ENCODE peak calls at places on chromosomes 11 and 22, in seven cellular contexts. X is CD4-positive, alpha-beta T cell; W is foreskin keratinocyte; R is adrenal gland; H is left ventricle myocardium inferior; C is heart left ventricle; Y is lung. P is an unnamed sample.

GRCh38 chr22:38697055-38697980 is 3.4 kb downstream of the JOSD1 start:
- DNase-seq in W (no peak), R (no peak), Y (no peak), C (no peak), X (no peak), H (no peak), P (no peak)

GRCh38 chr22:36613958-36614357 is 85.0 kb upstream of the EIF3D start:
- DNase-seq in H (no peak), C (no peak), Y (no peak), W (no peak), X (no peak), R (no peak), P (no peak)

GRCh38 chr22:37321288-37321687 is 39.0 kb downstream of the CYTH4 start:
- DNase-seq in C (no peak), Y (no peak), X (no peak), W (no peak), R (no peak), H (no peak), P (no peak)

GRCh38 chr11:66580803-66581202 is 12.1 kb downstream of the CCDC87 start:
- DNase-seq in Y (no peak), R (no peak), H (no peak), X (no peak), W (no peak), C (no peak), P (no peak)

GRCh38 chr11:92960886-92961285 is 8.6 kb upstream of the MTNR1B start:
- DNase-seq in Y (no peak), C (no peak), X (no peak), W (no peak), H (no peak), R (no peak), P (no peak)

GRCh38 chr11:76086713-76087635 is 119.3 kb downstream of the WNT11 start:
- DNase-seq in C (no peak), W (no peak), Y (no peak), R (no peak), X (no peak), H (no peak), P (no peak)

GRCh38 chr11:114098927-114099326 is 39.4 kb downstream of the ZBTB16 start:
- DNase-seq in H (no peak), X (no peak), R (no peak), Y (no peak), W (no peak), C (no peak), P (no peak)

GRCh38 chr11:2797741-2798361 is 87.7 kb downstream of the CDKN1C start:
- DNase-seq in H (peak), X (no peak), W (no peak), R (peak), C (peak), Y (peak), P (no peak)

GRCh38 chr11:29280452-29280851 is 736.4 kb downstream of the KCNA4 start:
- DNase-seq in R (no peak), C (no peak), Y (no peak), W (peak), X (no peak), H (no peak), P (no peak)

GRCh38 chr22:45881524-45881875 is 95.5 kb downstream of the WNT7B start:
- DNase-seq in C (no peak), X (no peak), H (no peak), Y (no peak), W (no peak), R (no peak), P (no peak)

GRCh38 chr11:128098840-128099239 is 488.5 kb downstream of the ETS1 start:
- DNase-seq in R (no peak), C (no peak), H (no peak), W (no peak), X (no peak), Y (no peak), P (no peak)

GRCh38 chr11:9605742-9606141 is 32.3 kb downstream of the WEE1 start:
- DNase-seq in C (no peak), R (no peak), X (no peak), Y (no peak), H (no peak), W (no peak), P (no peak)

GRCh38 chr11:35276396-35276795 is 137.4 kb downstream of the CD44 start:
- DNase-seq in Y (peak), R (peak), W (peak), H (no peak), X (peak), C (no peak), P (no peak)

GRCh38 chr11:20308601-20309000 is 54.9 kb upstream of the HTATIP2 start:
- DNase-seq in R (no peak), H (no peak), C (no peak), X (no peak), Y (no peak), W (no peak), P (no peak)

GRCh38 chr11:93740802-93741093 is 547 bp downstream of the TAF1D start:
- DNase-seq in C (peak), Y (peak), H (peak), X (peak), W (no peak), R (peak), P (no peak)

GRCh38 chr11:74019860-74020259 is 11.0 kb upstream of the UCP3 start:
- DNase-seq in W (no peak), H (no peak), X (no peak), R (no peak), C (no peak), Y (no peak), P (no peak)
- H3K27ac ChIP-seq in W (no peak), H (peak), X (no peak), R (peak), C (peak), Y (no peak), P (no peak)

DNA sequence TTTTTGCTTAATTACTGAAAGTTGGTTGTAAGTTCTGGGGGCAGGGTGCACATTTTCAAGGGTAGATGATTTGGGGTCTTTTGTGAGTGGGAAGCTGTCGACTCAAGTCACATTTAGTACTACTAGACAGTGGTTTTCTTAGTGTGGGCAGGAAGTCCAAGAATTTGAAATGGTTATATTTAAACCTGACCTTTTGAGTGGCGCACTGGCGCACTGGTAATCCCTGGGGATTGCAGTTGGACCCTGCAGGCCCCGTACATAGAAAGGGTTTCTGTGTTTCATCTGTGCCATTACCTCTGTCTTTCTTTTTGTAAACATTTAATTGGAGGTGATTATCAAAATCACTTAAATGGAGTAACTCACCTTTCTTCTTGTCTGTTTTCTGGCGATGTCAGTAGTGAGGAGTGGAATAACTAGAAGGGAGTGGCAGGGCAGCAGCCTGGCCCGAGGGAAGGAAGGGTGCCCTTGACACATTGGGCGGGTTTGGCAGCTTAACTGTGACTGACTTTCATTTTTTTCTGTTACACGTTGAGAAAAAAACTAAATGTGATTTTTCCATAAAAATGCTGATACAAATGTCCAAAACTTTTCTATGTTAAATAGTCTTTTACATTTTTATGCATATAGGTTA is 101.8 kb upstream of the GAL start:
- DNase-seq in X (no peak), W (no peak), C (no peak), H (peak), Y (no peak), R (no peak), P (no peak)
- H3K27ac ChIP-seq in X (no peak), W (no peak), C (peak), H (peak), Y (peak), R (no peak), P (no peak)

DNA sequence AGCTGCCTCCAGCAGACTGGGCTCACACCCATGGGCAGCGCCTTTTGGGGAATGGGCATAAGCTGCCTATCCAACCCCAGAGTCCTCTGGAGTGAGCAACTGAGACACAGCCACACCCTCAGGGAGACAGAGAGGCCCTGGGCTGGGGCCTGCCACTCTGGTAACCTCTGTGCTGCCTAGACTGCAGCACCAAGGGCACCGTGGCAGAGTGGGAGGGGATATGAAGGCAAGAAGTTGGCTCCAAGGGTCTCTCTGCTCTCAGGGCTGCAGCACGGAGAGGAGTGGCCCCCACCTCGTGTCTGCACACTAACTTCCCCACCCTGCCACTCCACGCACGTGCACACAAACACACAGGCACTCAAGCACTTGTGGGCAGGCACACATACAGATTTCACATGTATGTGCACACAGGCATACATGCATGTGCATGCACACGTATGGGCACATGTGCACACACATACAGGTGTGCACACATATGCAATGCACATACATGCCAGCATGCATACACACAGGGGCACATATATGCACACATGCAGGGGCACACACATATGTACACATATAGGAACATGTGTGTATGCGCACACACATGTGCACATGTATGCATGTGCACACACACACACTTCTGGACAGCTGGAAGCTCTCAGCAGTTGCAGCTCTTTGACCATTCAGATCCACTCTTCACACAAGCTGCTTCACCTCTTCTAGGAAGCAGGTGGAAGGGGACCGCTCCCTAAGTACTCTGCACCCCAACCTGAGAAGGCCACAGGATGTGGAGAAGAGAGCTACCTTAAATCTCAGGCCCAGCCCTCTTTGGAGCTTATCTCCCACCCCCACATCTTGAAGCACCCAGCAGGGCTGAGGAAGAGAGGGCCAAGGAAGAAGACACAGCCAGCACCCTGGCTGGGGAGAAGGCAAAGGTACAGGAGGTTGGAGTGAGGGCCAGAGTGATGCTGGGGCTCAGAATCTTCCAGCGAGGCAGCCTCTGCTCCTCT is 4.3 kb downstream of the IGSF9B start:
- DNase-seq in H (no peak), X (no peak), W (no peak), R (no peak), Y (no peak), C (no peak), P (no peak)
- H3K27ac ChIP-seq in H (peak), X (no peak), W (no peak), R (no peak), Y (peak), C (peak), P (no peak)

DNA sequence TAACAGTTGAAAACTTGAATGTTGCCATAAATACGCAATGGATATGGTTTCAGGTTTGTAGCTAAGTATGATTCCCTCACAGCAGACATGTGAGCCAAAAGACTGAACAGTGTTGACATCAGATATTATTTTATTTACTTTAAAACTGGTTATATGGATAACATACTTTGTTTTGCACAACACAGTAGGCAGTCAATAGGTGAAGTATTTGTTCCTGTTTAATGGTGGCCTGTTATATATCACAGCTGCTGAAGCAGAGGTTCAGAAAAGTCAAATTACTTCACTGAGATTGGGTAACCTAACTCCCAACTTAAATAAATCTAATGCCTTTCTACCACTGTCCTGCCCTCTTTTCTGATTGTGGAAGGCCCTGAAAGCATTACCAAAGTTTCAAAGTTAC is 44.6 kb downstream of the YAP1 start:
- DNase-seq in C (no peak), W (no peak), R (no peak), H (no peak), Y (no peak), X (no peak), P (no peak)
- H3K27ac ChIP-seq in C (no peak), W (no peak), R (no peak), H (no peak), Y (no peak), X (no peak), P (no peak)

DNA sequence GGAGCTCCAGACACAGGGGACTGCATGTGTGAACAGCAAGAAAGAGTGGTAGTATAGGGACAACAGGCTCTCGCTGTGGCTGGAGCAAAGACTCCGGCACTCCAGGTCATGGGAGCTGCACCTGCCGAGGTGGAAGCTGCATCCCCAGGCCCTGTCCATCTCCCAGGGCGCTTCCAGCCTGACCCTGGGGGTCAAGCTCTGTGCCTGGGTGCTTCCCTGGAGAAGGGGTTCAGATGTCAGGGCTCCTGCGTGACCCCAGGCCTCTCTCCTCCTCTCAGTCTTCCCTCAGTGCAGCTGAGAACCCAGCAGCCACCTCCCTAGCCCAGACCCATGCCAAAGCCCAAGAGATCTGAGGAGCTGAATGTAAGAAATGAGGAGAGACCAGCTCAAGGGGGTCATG is 3.4 kb downstream of the TMPRSS4 start:
- DNase-seq in X (no peak), Y (no peak), H (no peak), W (no peak), C (no peak), R (no peak), P (no peak)
- H3K27ac ChIP-seq in X (no peak), Y (no peak), H (no peak), W (no peak), C (no peak), R (no peak), P (no peak)

DNA sequence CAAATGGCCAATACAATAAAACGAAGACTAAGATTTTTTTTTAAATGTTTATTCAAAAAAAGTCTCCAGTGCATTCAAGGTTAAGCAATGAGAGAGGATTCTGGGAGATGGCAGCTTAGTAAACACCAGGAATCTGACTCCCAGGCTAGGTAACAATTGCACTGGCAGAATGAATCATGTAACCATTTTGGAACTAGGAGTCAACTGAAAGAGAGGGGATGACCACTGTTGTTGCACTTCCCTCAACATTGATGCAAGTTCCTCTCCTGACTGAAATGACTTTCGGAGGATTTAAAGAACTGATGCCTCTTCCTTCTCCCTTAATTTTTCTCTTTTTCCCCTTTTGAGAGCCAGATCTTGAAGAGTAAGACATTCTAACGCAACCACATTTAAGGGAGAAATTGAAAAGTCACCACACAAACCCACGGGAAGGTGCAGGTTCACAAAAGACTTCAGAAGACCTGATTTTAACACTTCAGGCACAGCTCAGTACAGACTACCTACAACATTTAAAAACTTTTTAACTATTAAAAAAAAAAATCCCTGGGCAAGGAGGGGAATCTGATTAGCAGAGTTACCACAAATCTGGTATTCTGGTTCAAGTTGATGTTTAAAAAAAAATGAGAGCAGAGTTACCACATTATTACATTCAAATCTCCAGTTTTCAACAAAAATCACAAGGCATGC is 56.8 kb downstream of the FCHSD2 start:
- DNase-seq in C (no peak), H (no peak), R (no peak), Y (no peak), X (no peak), W (no peak), P (no peak)
- H3K27ac ChIP-seq in C (peak), H (peak), R (peak), Y (peak), X (no peak), W (no peak), P (peak)

DNA sequence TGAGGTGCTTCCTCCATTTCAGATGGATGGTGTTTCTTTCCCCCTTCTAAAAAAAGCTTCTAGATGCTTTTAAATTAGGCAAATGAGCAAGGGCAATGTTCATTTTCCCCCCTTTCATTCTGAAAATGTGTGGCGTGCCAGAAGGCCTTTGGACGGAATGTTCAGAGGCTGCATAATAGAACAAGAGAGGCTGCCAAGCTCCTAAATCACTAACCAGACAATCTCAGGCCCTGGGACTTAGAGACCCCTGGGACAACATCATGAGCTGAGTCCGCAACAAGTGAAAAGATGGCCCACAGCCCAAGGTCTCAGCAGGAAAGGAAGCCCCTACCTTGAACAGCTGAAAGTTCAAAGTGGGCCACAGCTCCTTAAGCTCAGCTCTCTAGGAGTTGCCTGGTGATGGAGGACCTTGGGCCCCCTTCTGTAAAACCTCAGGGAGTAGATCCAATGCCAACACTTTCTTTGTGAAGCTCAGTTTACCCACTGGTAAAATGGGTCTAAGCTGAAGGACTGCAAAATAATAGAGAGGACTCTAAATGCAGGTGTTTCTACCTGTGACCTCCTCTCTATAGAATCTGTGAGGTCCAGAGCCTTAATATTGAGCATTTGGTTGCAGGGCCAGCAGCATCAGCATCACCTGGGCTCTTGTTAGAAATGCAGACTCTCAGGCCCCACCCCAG is 144.0 kb downstream of the FBXO7 start:
- DNase-seq in X (no peak), W (no peak), C (no peak), R (no peak), Y (no peak), H (peak), P (no peak)
- H3K27ac ChIP-seq in X (no peak), W (no peak), C (peak), R (peak), Y (peak), H (peak), P (no peak)